ENCODE peak calls at places on chromosome 11, in four cellular contexts. P is SK-N-SH, S is K562, W is HepG2. A is an unnamed sample.

GRCh38 chr11:95768521-95768920 is 21.1 kb downstream of the FAM76B start:
- DNase-seq in P (no peak), S (no peak), W (no peak), A (no peak)

GRCh38 chr11:133934599-133935550 is 21.9 kb downstream of the IGSF9B start:
- DNase-seq in P (peak), S (peak), W (peak), A (no peak)

GRCh38 chr11:7597620-7598019 is 75.7 kb downstream of the CYB5R2 start:
- DNase-seq in P (no peak), S (no peak), W (no peak), A (no peak)

GRCh38 chr11:76744186-76745058 is 38.7 kb upstream of the TSKU start:
- DNase-seq in P (peak), S (peak), W (no peak), A (no peak)

GRCh38 chr11:2363130-2363529 is 14.0 kb upstream of the CD81 start:
- DNase-seq in P (no peak), S (no peak), W (no peak), A (no peak)

GRCh38 chr11:9639099-9639498 is 24.8 kb upstream of the SWAP70 start:
- DNase-seq in P (no peak), S (no peak), W (no peak), A (no peak)

GRCh38 chr11:72585762-72586590 is 88.2 kb downstream of the PDE2A start:
- DNase-seq in P (peak), S (peak), W (peak), A (peak)

GRCh38 chr11:114040706-114041211 is 18.8 kb upstream of the ZBTB16 start:
- DNase-seq in P (no peak), S (no peak), W (peak), A (no peak)

GRCh38 chr11:56013805-56014204 is 13.6 kb upstream of the OR5AS1 start:
- DNase-seq in P (no peak), S (no peak), W (no peak), A (peak)

GRCh38 chr11:74157169-74157568 is 13.6 kb downstream of the C2CD3 start:
- DNase-seq in P (no peak), S (no peak), W (no peak), A (no peak)

GRCh38 chr11:73414977-73415492 is 38.8 kb downstream of the RELT start:
- DNase-seq in P (no peak), S (no peak), W (no peak), A (peak)

GRCh38 chr11:91047882-91048281 is 825.0 kb upstream of the CHORDC1 start:
- DNase-seq in P (no peak), S (no peak), W (no peak), A (no peak)

GRCh38 chr11:46778416-46778815 is 59.4 kb downstream of the F2 start:
- DNase-seq in P (no peak), S (no peak), W (peak), A (no peak)

GRCh38 chr11:125435461-125436238 is 60.4 kb downstream of the FEZ1 start:
- DNase-seq in P (no peak), S (peak), W (no peak), A (no peak)

GRCh38 chr11:58900479-58901420 is 38.5 kb upstream of the GLYATL1 start:
- DNase-seq in P (peak), S (peak), W (peak), A (peak)

GRCh38 chr11:30753504-30753903 is 167.4 kb upstream of the MPPED2 start:
- DNase-seq in P (no peak), S (no peak), W (no peak), A (no peak)

GRCh38 chr11:8017071-8017470 is 29.9 kb downstream of the EIF3F start:
- DNase-seq in P (no peak), S (no peak), W (no peak), A (no peak)

GRCh38 chr11:74388678-74389327 is 9.4 kb downstream of the PGM2L1 start:
- DNase-seq in P (peak), S (peak), W (peak), A (peak)

GRCh38 chr11:32385998-32386397 is 49.3 kb downstream of the WT1 start:
- DNase-seq in P (peak), S (peak), W (peak), A (no peak)

GRCh38 chr11:24697722-24698121 is 200.9 kb downstream of the LUZP2 start:
- DNase-seq in P (no peak), S (no peak), W (no peak), A (no peak)

GRCh38 chr11:111206472-111206871 is 39.1 kb upstream of the POU2AF2 start:
- DNase-seq in P (no peak), S (no peak), W (no peak), A (no peak)

GRCh38 chr11:92550411-92550810 is 325.8 kb downstream of the FAT3 start:
- DNase-seq in P (no peak), S (no peak), W (no peak), A (no peak)

GRCh38 chr11:92340839-92341238 is 116.2 kb downstream of the FAT3 start:
- DNase-seq in P (peak), S (peak), W (peak), A (no peak)

DNA sequence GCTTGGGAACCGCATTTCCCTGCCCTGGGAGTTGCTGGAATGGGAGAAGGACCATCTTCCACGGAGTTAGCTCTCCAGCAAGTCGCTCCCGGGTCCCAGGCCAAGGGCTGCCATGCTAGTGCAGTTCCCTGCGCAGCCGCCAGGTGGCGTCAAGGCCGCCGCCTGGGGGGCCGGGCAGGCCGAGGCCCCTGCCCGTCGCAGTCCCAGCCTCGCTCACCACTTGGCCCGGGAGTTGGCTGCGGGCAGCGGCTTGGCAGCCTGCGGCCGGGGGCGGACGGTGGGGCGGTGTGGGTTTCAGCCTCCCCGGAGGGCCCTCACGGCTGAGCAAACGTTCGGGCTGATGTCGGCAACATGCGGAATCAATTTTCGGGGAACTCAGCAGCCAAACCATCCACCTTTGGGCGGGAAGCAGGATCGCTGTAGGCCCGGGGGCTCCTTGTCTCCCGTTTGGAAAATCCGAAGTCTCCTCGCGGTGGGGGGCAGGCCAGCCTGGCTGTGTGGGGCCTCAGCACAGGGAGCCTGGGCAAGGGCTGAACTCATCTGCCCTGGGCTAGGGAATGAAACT is 415.1 kb downstream of the SOX6 start:
- DNase-seq in P (peak), S (peak), W (no peak), A (no peak)
- TF ChIP-seq NFIC in P (no peak), S (no peak), W (no peak), A (no peak)

GRCh38 chr11:35951659-35952058 is 7.8 kb downstream of the LDLRAD3 start:
- DNase-seq in P (no peak), S (no peak), W (no peak), A (no peak)
- TF ChIP-seq USF2 in P (no peak), S (no peak), W (no peak), A (no peak)

GRCh38 chr11:26993965-26994446 is at the start of gene FIBIN:
- DNase-seq in P (no peak), S (no peak), W (no peak), A (no peak)
- TF ChIP-seq NFIC in P (no peak), S (no peak), W (no peak), A (no peak)

DNA sequence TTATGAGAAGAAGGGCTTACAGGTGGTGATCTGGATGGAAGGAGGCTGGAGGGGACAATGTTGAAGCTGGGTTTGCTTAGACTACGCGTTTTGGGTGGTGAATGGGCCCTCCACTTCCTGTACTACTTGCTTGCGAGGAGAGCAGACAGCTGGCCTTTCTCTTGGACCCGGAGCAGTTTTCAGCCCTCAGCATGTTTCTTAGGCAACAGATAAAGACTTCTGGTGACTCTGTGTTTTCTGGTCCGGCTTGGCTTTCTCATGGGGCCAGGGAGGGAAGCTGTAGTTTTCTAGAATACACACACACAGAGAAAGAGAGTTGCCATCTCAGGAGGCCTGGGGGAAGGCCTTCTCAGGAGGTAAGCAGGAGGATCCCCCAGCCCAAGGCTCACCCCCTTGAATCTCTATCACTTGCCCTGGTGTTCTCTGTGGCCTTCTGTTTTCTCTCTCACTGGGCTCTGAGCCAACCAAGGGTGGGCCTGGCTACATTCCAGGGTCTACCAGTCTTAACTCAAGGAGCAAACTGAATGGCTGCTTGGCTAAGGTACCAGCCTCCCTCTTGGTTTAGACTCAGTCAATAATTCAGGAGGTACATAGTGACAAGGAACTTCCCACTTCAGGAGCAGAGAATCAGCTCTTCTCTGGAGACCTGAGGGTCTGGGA is 2.4 kb downstream of the CCS start:
- DNase-seq in P (no peak), S (peak), W (no peak), A (peak)
- TF ChIP-seq USF2 in P (no peak), S (no peak), W (no peak), A (no peak)

GRCh38 chr11:121887564-121887963 is 228.5 kb downstream of the BLID start:
- DNase-seq in P (no peak), S (no peak), W (no peak), A (no peak)

GRCh38 chr11:121886956-121887355 is 229.1 kb downstream of the BLID start:
- DNase-seq in P (no peak), S (no peak), W (no peak), A (no peak)

GRCh38 chr11:121884601-121885000 is 231.4 kb downstream of the BLID start:
- DNase-seq in P (no peak), S (no peak), W (no peak), A (no peak)

GRCh38 chr11:121889168-121889567 is 226.8 kb downstream of the BLID start:
- DNase-seq in P (no peak), S (no peak), W (no peak), A (no peak)

GRCh38 chr11:121886005-121886739 is 229.8 kb downstream of the BLID start:
- DNase-seq in P (no peak), S (no peak), W (no peak), A (no peak)
- TF ChIP-seq NFIC in P (peak), S (no peak), W (no peak), A (no peak)

A was measured in GM12878.